ENCODE peak calls at places on chromosomes 4 and X, in six cellular contexts. One of them, this sample, is unnamed.

GRCh38 chrX:34653811-34654210 is 3.3 kb downstream of the TMEM47 start:
- DNase-seq in neuronal stem cell: peak
- DNase-seq in H1: no peak
- DNase-seq in mesendoderm: peak
- DNase-seq in IMR-90: no peak
- DNase-seq in trophoblast cell: no peak
- DNase-seq in this sample: peak

GRCh38 chr4:159455675-159456235 is 352.9 kb downstream of the RAPGEF2 start:
- DNase-seq in IMR-90: peak
- DNase-seq in H1: no peak
- DNase-seq in neuronal stem cell: peak
- DNase-seq in trophoblast cell: peak
- DNase-seq in mesendoderm: peak
- DNase-seq in this sample: peak

GRCh38 chr4:16157609-16158503 is 68.4 kb downstream of the TAPT1 start:
- DNase-seq in neuronal stem cell: peak
- DNase-seq in H1: no peak
- DNase-seq in mesendoderm: peak
- DNase-seq in trophoblast cell: no peak
- DNase-seq in IMR-90: no peak
- DNase-seq in this sample: peak

GRCh38 chr4:55017406-55017805 is 108.0 kb downstream of the KDR start:
- DNase-seq in neuronal stem cell: no peak
- DNase-seq in H1: no peak
- DNase-seq in mesendoderm: no peak
- DNase-seq in IMR-90: no peak
- DNase-seq in trophoblast cell: no peak
- DNase-seq in this sample: no peak

GRCh38 chr4:153023692-153024394 is 87.7 kb downstream of the FHDC1 start:
- DNase-seq in neuronal stem cell: no peak
- DNase-seq in H1: no peak
- DNase-seq in trophoblast cell: no peak
- DNase-seq in mesendoderm: no peak
- DNase-seq in IMR-90: no peak
- DNase-seq in this sample: no peak

GRCh38 chr4:22246816-22247215 is 269.1 kb downstream of the ADGRA3 start:
- DNase-seq in H1: no peak
- DNase-seq in IMR-90: no peak
- DNase-seq in trophoblast cell: no peak
- DNase-seq in mesendoderm: no peak
- DNase-seq in neuronal stem cell: no peak
- DNase-seq in this sample: no peak

GRCh38 chrX:97524997-97525396 is 641.3 kb downstream of the RPA4 start:
- DNase-seq in mesendoderm: peak
- DNase-seq in IMR-90: no peak
- DNase-seq in trophoblast cell: peak
- DNase-seq in neuronal stem cell: no peak
- DNase-seq in H1: no peak
- DNase-seq in this sample: peak

GRCh38 chr4:183738081-183738673 is 79.1 kb downstream of the TRAPPC11 start:
- DNase-seq in neuronal stem cell: no peak
- DNase-seq in trophoblast cell: peak
- DNase-seq in H1: no peak
- DNase-seq in IMR-90: no peak
- DNase-seq in mesendoderm: no peak
- DNase-seq in this sample: no peak

DNA sequence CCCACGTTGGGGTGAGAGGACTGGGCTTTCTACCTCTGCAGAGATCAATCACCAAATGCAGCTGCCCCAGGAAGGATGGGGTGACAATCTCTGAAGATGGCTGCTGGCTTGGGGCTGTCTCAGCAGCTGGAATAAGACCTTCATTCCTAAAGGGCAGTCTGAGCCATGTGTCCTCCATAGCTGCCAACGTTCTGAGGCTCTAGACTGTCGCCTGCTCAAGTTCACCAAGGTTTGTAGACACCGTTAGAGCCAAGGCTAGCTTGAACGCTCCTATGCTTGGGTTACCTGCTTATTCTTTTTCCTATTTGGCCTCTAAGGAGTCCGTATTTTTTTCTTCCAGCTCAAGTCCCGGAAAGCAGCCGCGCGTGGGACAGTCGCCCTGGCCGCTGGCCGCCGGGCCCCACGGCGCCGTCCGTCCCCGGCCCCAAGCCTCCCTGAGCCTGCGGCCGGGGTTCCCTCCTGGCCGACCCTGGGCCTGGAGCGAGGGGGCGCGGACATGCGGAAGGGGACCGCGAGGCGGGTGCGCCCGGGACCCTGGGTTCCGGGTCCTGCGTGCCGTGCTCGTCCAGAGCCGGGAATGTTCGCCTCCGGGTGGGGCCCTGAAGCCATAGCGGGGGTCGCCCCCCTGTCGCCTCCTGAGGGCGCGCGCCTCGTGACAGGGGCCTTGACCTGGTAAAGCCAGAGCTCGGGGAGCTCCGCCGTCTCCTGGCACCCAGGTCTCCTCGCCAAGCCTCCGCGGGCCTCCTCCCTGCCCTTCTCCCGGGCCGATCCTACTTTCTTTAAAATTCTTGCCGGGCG is 23.3 kb downstream of the MRFAP1 start:
- DNase-seq in mesendoderm: no peak
- DNase-seq in trophoblast cell: no peak
- DNase-seq in neuronal stem cell: no peak
- DNase-seq in IMR-90: no peak
- DNase-seq in H1: no peak
- DNase-seq in this sample: no peak
- H3K23ac ChIP-seq in mesendoderm: no peak
- H3K23ac ChIP-seq in trophoblast cell: no peak
- H3K23ac ChIP-seq in neuronal stem cell: no peak
- H3K23ac ChIP-seq in IMR-90: no peak
- H3K23ac ChIP-seq in H1: no peak
- H3K23ac ChIP-seq in this sample: no peak

GRCh38 chr4:53197760-53198150 is 168.1 kb downstream of the SCFD2 start:
- DNase-seq in IMR-90: no peak
- DNase-seq in H1: no peak
- DNase-seq in neuronal stem cell: no peak
- DNase-seq in trophoblast cell: no peak
- DNase-seq in mesendoderm: no peak
- DNase-seq in this sample: peak
- H3K4me3 ChIP-seq in IMR-90: no peak
- H3K4me3 ChIP-seq in H1: no peak
- H3K4me3 ChIP-seq in neuronal stem cell: no peak
- H3K4me3 ChIP-seq in trophoblast cell: no peak
- H3K4me3 ChIP-seq in mesendoderm: no peak
- H3K4me3 ChIP-seq in this sample: no peak

GRCh38 chrX:24055043-24055356 is 244 bp downstream of the EIF2S3 start:
- DNase-seq in IMR-90: no peak
- DNase-seq in neuronal stem cell: no peak
- DNase-seq in H1: no peak
- DNase-seq in trophoblast cell: peak
- DNase-seq in mesendoderm: no peak
- DNase-seq in this sample: no peak
- H3K23ac ChIP-seq in IMR-90: peak
- H3K23ac ChIP-seq in neuronal stem cell: no peak
- H3K23ac ChIP-seq in H1: no peak
- H3K23ac ChIP-seq in trophoblast cell: no peak
- H3K23ac ChIP-seq in mesendoderm: no peak
- H3K23ac ChIP-seq in this sample: no peak

DNA sequence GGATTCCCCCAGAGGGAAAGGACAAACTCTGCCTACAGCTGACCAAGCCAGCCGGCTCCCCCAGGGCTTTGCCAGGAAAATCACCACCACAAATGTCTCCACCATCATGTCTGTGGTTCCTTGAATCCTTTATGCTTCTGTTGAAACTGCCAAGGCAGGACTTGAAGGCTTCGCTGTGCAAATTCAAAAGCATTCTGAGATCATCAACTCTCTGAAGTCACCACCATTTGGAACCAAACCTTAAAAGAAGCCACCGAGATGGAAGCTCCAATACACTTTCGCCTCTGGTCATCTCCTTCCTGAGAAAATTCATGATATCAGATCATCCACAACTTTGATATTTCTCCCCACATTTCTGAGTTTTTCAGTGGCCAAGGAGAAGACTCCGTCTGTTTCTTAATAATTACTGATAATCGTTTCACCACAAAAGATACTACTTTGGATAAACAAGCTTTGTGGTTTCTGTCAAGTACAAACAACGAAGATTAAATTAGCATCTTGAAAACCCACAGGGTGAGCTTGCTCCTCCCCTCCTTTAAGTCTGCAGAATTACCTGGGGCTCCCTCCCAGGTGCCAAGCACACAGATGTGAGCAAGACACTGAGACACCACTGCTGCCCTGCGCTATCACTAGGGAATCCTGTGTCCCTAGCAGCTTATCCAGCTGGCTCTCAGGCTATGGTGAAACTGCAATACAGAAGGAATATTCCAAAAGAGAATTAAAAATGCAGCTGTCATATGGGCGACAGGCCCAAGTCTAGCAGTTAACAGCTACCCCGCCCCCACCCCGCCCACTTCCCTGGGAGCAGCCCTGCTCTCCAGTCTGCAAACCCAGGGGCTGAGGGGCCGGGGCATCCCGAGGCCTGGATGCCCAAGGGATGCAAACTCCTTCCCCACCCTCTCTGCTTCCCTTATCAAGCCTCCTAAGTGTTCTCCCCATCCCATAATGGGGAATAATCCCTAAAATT is 125.0 kb upstream of the TBL1X start:
- DNase-seq in IMR-90: no peak
- DNase-seq in mesendoderm: no peak
- DNase-seq in trophoblast cell: no peak
- DNase-seq in neuronal stem cell: no peak
- DNase-seq in H1: no peak
- DNase-seq in this sample: peak
- H3K4me3 ChIP-seq in IMR-90: no peak
- H3K4me3 ChIP-seq in mesendoderm: no peak
- H3K4me3 ChIP-seq in trophoblast cell: no peak
- H3K4me3 ChIP-seq in neuronal stem cell: no peak
- H3K4me3 ChIP-seq in H1: no peak
- H3K4me3 ChIP-seq in this sample: no peak

DNA sequence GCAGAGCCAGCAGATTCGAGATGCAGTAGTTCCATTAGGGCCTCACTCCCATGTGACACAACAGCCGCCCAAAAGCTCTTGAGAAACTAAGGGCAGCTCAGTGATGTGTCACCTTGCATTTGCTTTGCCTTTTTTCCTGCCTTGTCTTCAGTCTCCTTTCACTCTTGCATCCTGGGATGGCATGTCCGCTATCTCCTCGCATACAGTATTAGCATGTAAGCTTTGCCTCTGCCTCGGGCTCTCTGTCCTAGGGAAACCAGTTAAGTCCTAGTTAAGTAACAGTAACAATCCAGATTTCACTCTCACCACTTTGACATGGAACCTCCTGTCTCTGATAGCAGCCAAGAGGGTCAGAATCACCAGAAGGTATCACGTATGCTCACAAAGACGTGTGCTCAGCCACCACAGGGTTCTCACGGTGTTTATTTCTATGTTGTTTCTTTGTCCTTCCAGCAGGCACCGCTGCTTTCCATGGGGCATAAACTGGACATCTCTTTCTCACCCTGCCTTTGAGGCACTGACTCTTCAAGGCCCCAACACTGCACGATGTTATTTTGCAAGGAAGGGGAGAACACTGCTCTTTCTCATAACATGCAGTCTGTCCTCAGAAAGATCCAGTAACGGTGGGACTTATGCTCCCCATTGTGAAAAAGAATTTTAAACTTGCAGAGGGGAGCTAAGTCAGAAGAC is 26.7 kb upstream of the SORBS2 start:
- DNase-seq in mesendoderm: peak
- DNase-seq in trophoblast cell: peak
- DNase-seq in H1: no peak
- DNase-seq in IMR-90: peak
- DNase-seq in neuronal stem cell: no peak
- DNase-seq in this sample: no peak
- H3K23ac ChIP-seq in mesendoderm: no peak
- H3K23ac ChIP-seq in trophoblast cell: no peak
- H3K23ac ChIP-seq in H1: no peak
- H3K23ac ChIP-seq in IMR-90: peak
- H3K23ac ChIP-seq in neuronal stem cell: no peak
- H3K23ac ChIP-seq in this sample: no peak

GRCh38 chr4:155673453-155673979 is 6.9 kb downstream of the GUCY1A1 start:
- DNase-seq in trophoblast cell: no peak
- DNase-seq in neuronal stem cell: no peak
- DNase-seq in mesendoderm: no peak
- DNase-seq in H1: no peak
- DNase-seq in IMR-90: no peak
- DNase-seq in this sample: no peak

GRCh38 chr4:155672342-155672741 is 5.7 kb downstream of the GUCY1A1 start:
- DNase-seq in neuronal stem cell: no peak
- DNase-seq in trophoblast cell: no peak
- DNase-seq in IMR-90: no peak
- DNase-seq in H1: no peak
- DNase-seq in mesendoderm: peak
- DNase-seq in this sample: no peak

GRCh38 chr4:155666701-155667537 is at the start of gene GUCY1A1:
- DNase-seq in IMR-90: no peak
- DNase-seq in trophoblast cell: no peak
- DNase-seq in neuronal stem cell: peak
- DNase-seq in mesendoderm: peak
- DNase-seq in H1: peak
- DNase-seq in this sample: peak

GRCh38 chr4:155665054-155665453 is 1.6 kb upstream of the GUCY1A1 start:
- DNase-seq in IMR-90: no peak
- DNase-seq in mesendoderm: no peak
- DNase-seq in H1: no peak
- DNase-seq in neuronal stem cell: no peak
- DNase-seq in trophoblast cell: no peak
- DNase-seq in this sample: no peak

GRCh38 chr4:155667538-155668511 is 1.2 kb downstream of the GUCY1A1 start:
- DNase-seq in neuronal stem cell: peak
- DNase-seq in trophoblast cell: no peak
- DNase-seq in H1: peak
- DNase-seq in mesendoderm: peak
- DNase-seq in IMR-90: peak
- DNase-seq in this sample: peak
- H3K4me3 ChIP-seq in neuronal stem cell: peak
- H3K4me3 ChIP-seq in trophoblast cell: peak
- H3K4me3 ChIP-seq in H1: peak
- H3K4me3 ChIP-seq in mesendoderm: peak
- H3K4me3 ChIP-seq in IMR-90: peak
- H3K4me3 ChIP-seq in this sample: peak